ENCODE peak calls at places on chromosomes 4 and X, in seven cellular contexts. One of them, this sample, is unnamed.

GRCh38 chr4:18439306-18439705 is 417.8 kb upstream of the LCORL start:
- DNase-seq in H54: no peak
- DNase-seq in astrocyte: no peak
- DNase-seq in renal cortical epithelial cell: peak
- DNase-seq in D341Med: no peak
- DNase-seq in CD8-positive, alpha-beta memory T cell: no peak
- DNase-seq in fibroblast of villous mesenchyme: no peak
- DNase-seq in this sample: no peak

GRCh38 chr4:602559-602942 is 22.8 kb upstream of the PDE6B start:
- DNase-seq in H54: peak
- DNase-seq in astrocyte: no peak
- DNase-seq in renal cortical epithelial cell: peak
- DNase-seq in D341Med: peak
- DNase-seq in CD8-positive, alpha-beta memory T cell: peak
- DNase-seq in fibroblast of villous mesenchyme: peak
- DNase-seq in this sample: no peak

GRCh38 chr4:96729641-96730040 is 889.7 kb downstream of the PDHA2 start:
- DNase-seq in H54: no peak
- DNase-seq in astrocyte: peak
- DNase-seq in renal cortical epithelial cell: no peak
- DNase-seq in D341Med: no peak
- DNase-seq in CD8-positive, alpha-beta memory T cell: no peak
- DNase-seq in fibroblast of villous mesenchyme: no peak
- DNase-seq in this sample: peak

GRCh38 chr4:108651068-108651794 is 832 bp downstream of the OSTC start:
- DNase-seq in H54: no peak
- DNase-seq in astrocyte: peak
- DNase-seq in renal cortical epithelial cell: peak
- DNase-seq in D341Med: peak
- DNase-seq in CD8-positive, alpha-beta memory T cell: no peak
- DNase-seq in fibroblast of villous mesenchyme: peak
- DNase-seq in this sample: peak

GRCh38 chr4:61828960-61829359 is 628.8 kb downstream of the ADGRL3 start:
- DNase-seq in H54: no peak
- DNase-seq in astrocyte: no peak
- DNase-seq in renal cortical epithelial cell: no peak
- DNase-seq in D341Med: no peak
- DNase-seq in CD8-positive, alpha-beta memory T cell: no peak
- DNase-seq in fibroblast of villous mesenchyme: no peak
- DNase-seq in this sample: no peak

GRCh38 chr4:153555730-153556440 is 89.7 kb downstream of the TMEM131L start:
- DNase-seq in H54: no peak
- DNase-seq in astrocyte: peak
- DNase-seq in renal cortical epithelial cell: peak
- DNase-seq in D341Med: no peak
- DNase-seq in CD8-positive, alpha-beta memory T cell: no peak
- DNase-seq in fibroblast of villous mesenchyme: peak
- DNase-seq in this sample: peak

GRCh38 chr4:69835766-69836165 is 24.2 kb downstream of the SULT1E1 start:
- DNase-seq in H54: no peak
- DNase-seq in astrocyte: no peak
- DNase-seq in renal cortical epithelial cell: no peak
- DNase-seq in D341Med: no peak
- DNase-seq in CD8-positive, alpha-beta memory T cell: no peak
- DNase-seq in fibroblast of villous mesenchyme: no peak
- DNase-seq in this sample: no peak

GRCh38 chr4:1345905-1346780 is 865 bp upstream of the UVSSA start:
- DNase-seq in H54: peak
- DNase-seq in astrocyte: no peak
- DNase-seq in renal cortical epithelial cell: peak
- DNase-seq in D341Med: peak
- DNase-seq in CD8-positive, alpha-beta memory T cell: peak
- DNase-seq in fibroblast of villous mesenchyme: peak
- DNase-seq in this sample: peak

GRCh38 chrX:15207384-15207783 is 62.5 kb downstream of the ASB9 start:
- DNase-seq in H54: no peak
- DNase-seq in astrocyte: no peak
- DNase-seq in renal cortical epithelial cell: no peak
- DNase-seq in D341Med: no peak
- DNase-seq in CD8-positive, alpha-beta memory T cell: no peak
- DNase-seq in fibroblast of villous mesenchyme: no peak
- DNase-seq in this sample: no peak

This sample was measured in osteoblast.